ENCODE peak calls at places on chromosomes 13 and 19, in nine cellular contexts. One of them, this sample, is unnamed.

GRCh38 chr19:3503036-3503572 is 2.6 kb upstream of the DOHH start:
- DNase-seq in KG1: no peak
- DNase-seq in NCI-H460: no peak
- DNase-seq in epithelial cell of proximal tubule: no peak
- DNase-seq in GM23338: no peak
- DNase-seq in RWPE2: no peak
- DNase-seq in cardiac fibroblast: peak
- DNase-seq in hippocampal formation: no peak
- DNase-seq in stimulated activated CD8-positive, alpha-beta memory T cell treated with anti-CD3 and anti-CD28 coated beads, Interleukin-7, amount 100 ng/mL, for 1 hour: no peak
- DNase-seq in this sample: no peak

GRCh38 chr19:13039211-13039789 is 44.0 kb downstream of the NFIX start:
- DNase-seq in KG1: no peak
- DNase-seq in NCI-H460: no peak
- DNase-seq in epithelial cell of proximal tubule: no peak
- DNase-seq in GM23338: no peak
- DNase-seq in RWPE2: no peak
- DNase-seq in cardiac fibroblast: no peak
- DNase-seq in hippocampal formation: no peak
- DNase-seq in stimulated activated CD8-positive, alpha-beta memory T cell treated with anti-CD3 and anti-CD28 coated beads, Interleukin-7, amount 100 ng/mL, for 1 hour: no peak
- DNase-seq in this sample: no peak

GRCh38 chr19:798415-799075 is 1.3 kb downstream of the PTBP1 start:
- DNase-seq in KG1: peak
- DNase-seq in NCI-H460: no peak
- DNase-seq in epithelial cell of proximal tubule: no peak
- DNase-seq in GM23338: no peak
- DNase-seq in RWPE2: no peak
- DNase-seq in cardiac fibroblast: peak
- DNase-seq in hippocampal formation: no peak
- DNase-seq in stimulated activated CD8-positive, alpha-beta memory T cell treated with anti-CD3 and anti-CD28 coated beads, Interleukin-7, amount 100 ng/mL, for 1 hour: no peak
- DNase-seq in this sample: no peak

GRCh38 chr13:89959074-89959473 is 1388.4 kb upstream of the MIR17HG start:
- DNase-seq in KG1: no peak
- DNase-seq in NCI-H460: no peak
- DNase-seq in epithelial cell of proximal tubule: no peak
- DNase-seq in GM23338: no peak
- DNase-seq in RWPE2: no peak
- DNase-seq in cardiac fibroblast: no peak
- DNase-seq in hippocampal formation: no peak
- DNase-seq in stimulated activated CD8-positive, alpha-beta memory T cell treated with anti-CD3 and anti-CD28 coated beads, Interleukin-7, amount 100 ng/mL, for 1 hour: no peak
- DNase-seq in this sample: no peak

GRCh38 chr19:31955061-31955460 is 390.3 kb upstream of the ZNF507 start:
- DNase-seq in KG1: no peak
- DNase-seq in NCI-H460: no peak
- DNase-seq in epithelial cell of proximal tubule: no peak
- DNase-seq in GM23338: no peak
- DNase-seq in RWPE2: no peak
- DNase-seq in cardiac fibroblast: no peak
- DNase-seq in hippocampal formation: no peak
- DNase-seq in stimulated activated CD8-positive, alpha-beta memory T cell treated with anti-CD3 and anti-CD28 coated beads, Interleukin-7, amount 100 ng/mL, for 1 hour: no peak
- DNase-seq in this sample: no peak

GRCh38 chr19:32817913-32818476 is 51.6 kb downstream of the SLC7A9 start:
- DNase-seq in KG1: no peak
- DNase-seq in NCI-H460: no peak
- DNase-seq in epithelial cell of proximal tubule: no peak
- DNase-seq in GM23338: no peak
- DNase-seq in RWPE2: no peak
- DNase-seq in cardiac fibroblast: no peak
- DNase-seq in hippocampal formation: no peak
- DNase-seq in stimulated activated CD8-positive, alpha-beta memory T cell treated with anti-CD3 and anti-CD28 coated beads, Interleukin-7, amount 100 ng/mL, for 1 hour: no peak
- DNase-seq in this sample: no peak

GRCh38 chr13:29511980-29512379 is 83.5 kb downstream of the SLC7A1 start:
- DNase-seq in KG1: no peak
- DNase-seq in NCI-H460: no peak
- DNase-seq in epithelial cell of proximal tubule: no peak
- DNase-seq in GM23338: no peak
- DNase-seq in RWPE2: no peak
- DNase-seq in cardiac fibroblast: peak
- DNase-seq in hippocampal formation: no peak
- DNase-seq in stimulated activated CD8-positive, alpha-beta memory T cell treated with anti-CD3 and anti-CD28 coated beads, Interleukin-7, amount 100 ng/mL, for 1 hour: no peak
- DNase-seq in this sample: no peak

GRCh38 chr19:35671818-35672217 is 5.5 kb downstream of the UPK1A start:
- DNase-seq in KG1: no peak
- DNase-seq in NCI-H460: no peak
- DNase-seq in epithelial cell of proximal tubule: no peak
- DNase-seq in GM23338: no peak
- DNase-seq in RWPE2: no peak
- DNase-seq in cardiac fibroblast: peak
- DNase-seq in hippocampal formation: no peak
- DNase-seq in stimulated activated CD8-positive, alpha-beta memory T cell treated with anti-CD3 and anti-CD28 coated beads, Interleukin-7, amount 100 ng/mL, for 1 hour: no peak
- DNase-seq in this sample: peak

GRCh38 chr13:39510296-39510695 is 92.7 kb downstream of the LHFPL6 start:
- DNase-seq in KG1: no peak
- DNase-seq in NCI-H460: no peak
- DNase-seq in epithelial cell of proximal tubule: no peak
- DNase-seq in GM23338: no peak
- DNase-seq in RWPE2: no peak
- DNase-seq in cardiac fibroblast: no peak
- DNase-seq in hippocampal formation: no peak
- DNase-seq in stimulated activated CD8-positive, alpha-beta memory T cell treated with anti-CD3 and anti-CD28 coated beads, Interleukin-7, amount 100 ng/mL, for 1 hour: no peak
- DNase-seq in this sample: peak

GRCh38 chr13:40780822-40781401 is 8.5 kb upstream of the SLC25A15 start:
- DNase-seq in KG1: no peak
- DNase-seq in NCI-H460: no peak
- DNase-seq in epithelial cell of proximal tubule: no peak
- DNase-seq in GM23338: peak
- DNase-seq in RWPE2: no peak
- DNase-seq in cardiac fibroblast: no peak
- DNase-seq in hippocampal formation: no peak
- DNase-seq in stimulated activated CD8-positive, alpha-beta memory T cell treated with anti-CD3 and anti-CD28 coated beads, Interleukin-7, amount 100 ng/mL, for 1 hour: no peak
- DNase-seq in this sample: no peak

GRCh38 chr19:47081095-47081494 is 32.5 kb downstream of the ZC3H4 start:
- DNase-seq in KG1: no peak
- DNase-seq in NCI-H460: no peak
- DNase-seq in epithelial cell of proximal tubule: no peak
- DNase-seq in GM23338: no peak
- DNase-seq in RWPE2: no peak
- DNase-seq in cardiac fibroblast: no peak
- DNase-seq in hippocampal formation: no peak
- DNase-seq in stimulated activated CD8-positive, alpha-beta memory T cell treated with anti-CD3 and anti-CD28 coated beads, Interleukin-7, amount 100 ng/mL, for 1 hour: no peak
- DNase-seq in this sample: no peak

GRCh38 chr19:28359819-28360414 is 853.0 kb downstream of the UQCRFS1 start:
- DNase-seq in KG1: no peak
- DNase-seq in NCI-H460: no peak
- DNase-seq in epithelial cell of proximal tubule: no peak
- DNase-seq in GM23338: no peak
- DNase-seq in RWPE2: no peak
- DNase-seq in cardiac fibroblast: no peak
- DNase-seq in hippocampal formation: no peak
- DNase-seq in stimulated activated CD8-positive, alpha-beta memory T cell treated with anti-CD3 and anti-CD28 coated beads, Interleukin-7, amount 100 ng/mL, for 1 hour: no peak
- DNase-seq in this sample: no peak

GRCh38 chr13:112165712-112166111 is 98.8 kb downstream of the SOX1 start:
- DNase-seq in KG1: no peak
- DNase-seq in NCI-H460: no peak
- DNase-seq in epithelial cell of proximal tubule: no peak
- DNase-seq in GM23338: peak
- DNase-seq in RWPE2: no peak
- DNase-seq in cardiac fibroblast: no peak
- DNase-seq in hippocampal formation: no peak
- DNase-seq in stimulated activated CD8-positive, alpha-beta memory T cell treated with anti-CD3 and anti-CD28 coated beads, Interleukin-7, amount 100 ng/mL, for 1 hour: no peak
- DNase-seq in this sample: no peak

GRCh38 chr19:44905437-44906160 is at the start of gene APOE:
- DNase-seq in KG1: no peak
- DNase-seq in NCI-H460: no peak
- DNase-seq in epithelial cell of proximal tubule: no peak
- DNase-seq in GM23338: peak
- DNase-seq in RWPE2: no peak
- DNase-seq in cardiac fibroblast: peak
- DNase-seq in hippocampal formation: no peak
- DNase-seq in stimulated activated CD8-positive, alpha-beta memory T cell treated with anti-CD3 and anti-CD28 coated beads, Interleukin-7, amount 100 ng/mL, for 1 hour: no peak
- DNase-seq in this sample: no peak

GRCh38 chr19:23799321-23799720 is 40.6 kb upstream of the ZNF681 start:
- DNase-seq in KG1: no peak
- DNase-seq in NCI-H460: no peak
- DNase-seq in epithelial cell of proximal tubule: no peak
- DNase-seq in GM23338: no peak
- DNase-seq in RWPE2: no peak
- DNase-seq in cardiac fibroblast: no peak
- DNase-seq in hippocampal formation: no peak
- DNase-seq in stimulated activated CD8-positive, alpha-beta memory T cell treated with anti-CD3 and anti-CD28 coated beads, Interleukin-7, amount 100 ng/mL, for 1 hour: no peak
- DNase-seq in this sample: no peak

GRCh38 chr19:40585677-40586422 is 9.2 kb downstream of the SHKBP1 start:
- DNase-seq in KG1: no peak
- DNase-seq in NCI-H460: no peak
- DNase-seq in epithelial cell of proximal tubule: no peak
- DNase-seq in GM23338: no peak
- DNase-seq in RWPE2: no peak
- DNase-seq in cardiac fibroblast: peak
- DNase-seq in hippocampal formation: no peak
- DNase-seq in stimulated activated CD8-positive, alpha-beta memory T cell treated with anti-CD3 and anti-CD28 coated beads, Interleukin-7, amount 100 ng/mL, for 1 hour: no peak
- DNase-seq in this sample: no peak

GRCh38 chr13:94710881-94711560 is 1.3 kb downstream of the SOX21 start:
- DNase-seq in KG1: no peak
- DNase-seq in NCI-H460: no peak
- DNase-seq in epithelial cell of proximal tubule: no peak
- DNase-seq in GM23338: peak
- DNase-seq in RWPE2: peak
- DNase-seq in cardiac fibroblast: peak
- DNase-seq in hippocampal formation: no peak
- DNase-seq in stimulated activated CD8-positive, alpha-beta memory T cell treated with anti-CD3 and anti-CD28 coated beads, Interleukin-7, amount 100 ng/mL, for 1 hour: no peak
- DNase-seq in this sample: no peak

This sample was measured in NCI-H2081.